ENCODE peak calls at places on chromosomes 2 and 18, in ten cellular contexts. C is adrenal gland; X is prostate gland; Z is CD8-positive, alpha-beta memory T cell; J is CD4-positive, alpha-beta memory T cell; A is dorsolateral prefrontal cortex; F is heart right ventricle; N is HAP-1; L is neuronal stem cell; B is breast epithelium. K is an unnamed sample.

GRCh38 chr2:182668671-182669070 is 47.4 kb upstream of the DNAJC10 start:
- DNase-seq in C (no peak), X (no peak), Z (no peak), J (no peak), A (no peak), F (no peak), N (no peak), L (no peak), B (no peak), K (no peak)

GRCh38 chr2:53108246-53108645 is 659.4 kb upstream of the CHAC2 start:
- DNase-seq in C (no peak), X (no peak), Z (no peak), J (no peak), A (no peak), F (no peak), N (no peak), L (no peak), B (no peak), K (no peak)

GRCh38 chr2:68732533-68732932 is 2.1 kb upstream of the ARHGAP25 start:
- DNase-seq in C (no peak), X (no peak), Z (no peak), J (no peak), A (no peak), F (no peak), N (no peak), L (no peak), B (no peak), K (no peak)

GRCh38 chr2:241842620-241843211 is 16.0 kb downstream of the PDCD1 start:
- DNase-seq in C (no peak), X (no peak), Z (peak), J (peak), A (no peak), F (peak), N (peak), L (no peak), B (no peak), K (peak)

GRCh38 chr2:197107291-197108269 is 181.1 kb upstream of the PGAP1 start:
- DNase-seq in C (peak), X (no peak), Z (no peak), J (no peak), A (no peak), F (peak), N (no peak), L (no peak), B (no peak), K (peak)

GRCh38 chr2:143397886-143398614 is 268.8 kb downstream of the ARHGAP15 start:
- DNase-seq in C (no peak), X (peak), Z (no peak), J (no peak), A (no peak), F (no peak), N (no peak), L (no peak), B (no peak), K (no peak)

GRCh38 chr18:6057604-6058003 is 162.3 kb upstream of the TMEM200C start:
- DNase-seq in C (no peak), X (no peak), Z (no peak), J (no peak), A (no peak), F (no peak), N (no peak), L (no peak), B (no peak), K (no peak)

GRCh38 chr2:99337164-99337930 is at the start of gene EIF5B:
- DNase-seq in C (peak), X (peak), Z (peak), J (peak), A (peak), F (peak), N (peak), L (peak), B (peak), K (peak)

GRCh38 chr18:26655010-26655613 is 106.8 kb upstream of the KCTD1 start:
- DNase-seq in C (no peak), X (no peak), Z (no peak), J (no peak), A (no peak), F (no peak), N (no peak), L (peak), B (no peak), K (no peak)

GRCh38 chr18:23265691-23266399 is 130.6 kb downstream of the CABLES1 start:
- DNase-seq in C (no peak), X (no peak), Z (no peak), J (no peak), A (no peak), F (no peak), N (no peak), L (no peak), B (no peak), K (no peak)

GRCh38 chr2:6372317-6372903 is 493.3 kb downstream of the CMPK2 start:
- DNase-seq in C (no peak), X (no peak), Z (no peak), J (no peak), A (no peak), F (no peak), N (no peak), L (no peak), B (no peak), K (no peak)

GRCh38 chr2:40118622-40119021 is 333.3 kb downstream of the SLC8A1 start:
- DNase-seq in C (no peak), X (no peak), Z (no peak), J (no peak), A (no peak), F (no peak), N (no peak), L (no peak), B (no peak), K (no peak)

GRCh38 chr2:96116424-96116878 is at the start of gene ADRA2B:
- DNase-seq in C (peak), X (peak), Z (peak), J (peak), A (no peak), F (peak), N (peak), L (peak), B (peak), K (peak)

GRCh38 chr2:109432421-109432820 is 181.3 kb downstream of the SEPTIN10 start:
- DNase-seq in C (no peak), X (no peak), Z (no peak), J (no peak), A (peak), F (no peak), N (no peak), L (no peak), B (no peak), K (no peak)

GRCh38 chr2:239355139-239355538 is 45.7 kb downstream of the HDAC4 start:
- DNase-seq in C (no peak), X (no peak), Z (no peak), J (no peak), A (no peak), F (no peak), N (no peak), L (no peak), B (no peak), K (no peak)

GRCh38 chr18:42187611-42188378 is 232.8 kb downstream of the PIK3C3 start:
- DNase-seq in C (no peak), X (no peak), Z (no peak), J (no peak), A (no peak), F (no peak), N (no peak), L (no peak), B (no peak), K (no peak)

GRCh38 chr2:211800001-211800400 is 738.6 kb downstream of the ERBB4 start:
- DNase-seq in C (no peak), X (no peak), Z (no peak), J (no peak), A (no peak), F (no peak), N (peak), L (no peak), B (no peak), K (no peak)

GRCh38 chr2:30541680-30542079 is 94.6 kb downstream of the LCLAT1 start:
- DNase-seq in C (no peak), X (no peak), Z (no peak), J (no peak), A (no peak), F (no peak), N (no peak), L (no peak), B (no peak), K (no peak)

GRCh38 chr2:166334800-166335199 is 40.9 kb downstream of the SCN9A start:
- DNase-seq in C (no peak), X (no peak), Z (no peak), J (no peak), A (no peak), F (no peak), N (no peak), L (no peak), B (no peak), K (no peak)

GRCh38 chr18:58392336-58393000 is 236.4 kb downstream of the ALPK2 start:
- DNase-seq in C (no peak), X (no peak), Z (no peak), J (no peak), A (no peak), F (no peak), N (no peak), L (no peak), B (no peak), K (no peak)

GRCh38 chr2:181742908-181743722 is 62.8 kb upstream of the NEUROD1 start:
- DNase-seq in C (peak), X (peak), Z (peak), J (peak), A (no peak), F (no peak), N (peak), L (peak), B (no peak), K (no peak)

GRCh38 chr2:110126086-110126773 is 10.6 kb upstream of the MALL start:
- DNase-seq in C (no peak), X (no peak), Z (no peak), J (no peak), A (no peak), F (no peak), N (no peak), L (no peak), B (no peak), K (no peak)

GRCh38 chr2:9234680-9235387 is 28.2 kb downstream of the ASAP2 start:
- DNase-seq in C (no peak), X (no peak), Z (no peak), J (no peak), A (no peak), F (no peak), N (peak), L (no peak), B (no peak), K (no peak)

GRCh38 chr18:23259701-23260661 is 124.7 kb downstream of the CABLES1 start:
- DNase-seq in C (peak), X (peak), Z (peak), J (no peak), A (no peak), F (peak), N (peak), L (peak), B (peak), K (peak)

GRCh38 chr2:157404363-157404762 is 39.5 kb downstream of the CYTIP start:
- DNase-seq in C (no peak), X (no peak), Z (peak), J (peak), A (no peak), F (no peak), N (no peak), L (no peak), B (no peak), K (no peak)

GRCh38 chr2:86338778-86339295 is 1.4 kb upstream of the REEP1 start:
- DNase-seq in C (no peak), X (no peak), Z (no peak), J (no peak), A (no peak), F (no peak), N (no peak), L (no peak), B (no peak), K (no peak)

GRCh38 chr2:211611061-211611518 is 927.5 kb downstream of the ERBB4 start:
- DNase-seq in C (no peak), X (no peak), Z (peak), J (peak), A (no peak), F (no peak), N (no peak), L (no peak), B (no peak), K (no peak)

GRCh38 chr2:70888925-70889715 is 46.6 kb upstream of the ATP6V1B1 start:
- DNase-seq in C (no peak), X (no peak), Z (no peak), J (no peak), A (no peak), F (peak), N (no peak), L (no peak), B (no peak), K (no peak)

GRCh38 chr2:10977003-10977402 is 65.3 kb downstream of the KCNF1 start:
- DNase-seq in C (no peak), X (no peak), Z (no peak), J (no peak), A (peak), F (no peak), N (no peak), L (no peak), B (no peak), K (no peak)

GRCh38 chr18:76493213-76494107 is 1.6 kb downstream of the ZNF516 start:
- DNase-seq in C (peak), X (no peak), Z (no peak), J (peak), A (no peak), F (no peak), N (peak), L (peak), B (no peak), K (no peak)

GRCh38 chr2:207593277-207593676 is 31.9 kb downstream of the METTL21A start:
- DNase-seq in C (no peak), X (no peak), Z (no peak), J (no peak), A (no peak), F (no peak), N (no peak), L (no peak), B (no peak), K (no peak)

GRCh38 chr2:60313470-60314172 is 239.8 kb downstream of the BCL11A start:
- DNase-seq in C (no peak), X (no peak), Z (no peak), J (no peak), A (no peak), F (no peak), N (no peak), L (no peak), B (no peak), K (no peak)

GRCh38 chr2:45008296-45009129 is 739 bp downstream of the SIX2 start:
- DNase-seq in C (no peak), X (no peak), Z (no peak), J (no peak), A (no peak), F (peak), N (no peak), L (no peak), B (no peak), K (peak)

GRCh38 chr18:6553234-6553900 is 138.7 kb upstream of the L3MBTL4 start:
- DNase-seq in C (no peak), X (no peak), Z (no peak), J (no peak), A (no peak), F (no peak), N (no peak), L (no peak), B (no peak), K (no peak)

GRCh38 chr2:64727013-64727767 is 73.5 kb upstream of the SERTAD2 start:
- DNase-seq in C (no peak), X (no peak), Z (peak), J (peak), A (no peak), F (no peak), N (no peak), L (no peak), B (no peak), K (no peak)

GRCh38 chr2:150274108-150274507 is 213.4 kb downstream of the RND3 start:
- DNase-seq in C (no peak), X (no peak), Z (no peak), J (no peak), A (no peak), F (no peak), N (no peak), L (no peak), B (no peak), K (no peak)

GRCh38 chr18:57581301-57581934 is 5.1 kb downstream of the FECH start:
- DNase-seq in C (no peak), X (no peak), Z (peak), J (no peak), A (no peak), F (no peak), N (no peak), L (no peak), B (no peak), K (no peak)

GRCh38 chr2:23351388-23352141 is 33.4 kb upstream of the KLHL29 start:
- DNase-seq in C (peak), X (peak), Z (no peak), J (peak), A (peak), F (peak), N (peak), L (peak), B (peak), K (peak)

GRCh38 chr18:3663870-3664512 is 214.0 kb downstream of the TGIF1 start:
- DNase-seq in C (no peak), X (no peak), Z (no peak), J (no peak), A (no peak), F (no peak), N (no peak), L (no peak), B (no peak), K (no peak)

GRCh38 chr18:3660719-3661118 is 210.7 kb downstream of the TGIF1 start:
- DNase-seq in C (no peak), X (no peak), Z (no peak), J (no peak), A (no peak), F (no peak), N (no peak), L (no peak), B (no peak), K (no peak)

GRCh38 chr18:3661121-3661520 is 211.1 kb downstream of the TGIF1 start:
- DNase-seq in C (no peak), X (no peak), Z (no peak), J (no peak), A (no peak), F (no peak), N (no peak), L (no peak), B (no peak), K (no peak)

GRCh38 chr18:3664563-3665178 is 214.7 kb downstream of the TGIF1 start:
- DNase-seq in C (no peak), X (no peak), Z (no peak), J (no peak), A (no peak), F (no peak), N (no peak), L (peak), B (no peak), K (no peak)

DNA sequence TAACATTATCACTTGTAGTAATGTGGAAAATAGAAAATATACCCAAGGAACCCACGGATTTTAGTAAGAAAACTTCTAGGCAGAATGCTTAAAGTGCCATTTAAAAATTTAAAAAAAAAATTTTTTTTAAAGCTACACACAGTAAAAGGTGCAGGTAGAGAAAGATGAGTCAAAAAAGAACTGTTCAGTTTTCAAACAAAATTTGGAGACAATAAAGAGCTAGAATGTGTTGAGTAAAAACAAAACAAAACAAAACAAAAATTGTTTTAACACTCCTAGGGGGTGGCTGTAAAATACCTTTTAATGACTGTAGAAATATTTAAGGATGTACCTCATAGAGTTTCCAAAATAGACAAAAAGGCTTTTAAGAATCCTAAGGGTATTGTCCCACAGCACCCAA is 212.0 kb downstream of the TGIF1 start:
- DNase-seq in C (no peak), X (no peak), Z (no peak), J (no peak), A (no peak), F (no peak), N (no peak), L (no peak), B (no peak), K (no peak)
- H3K4me3 ChIP-seq in C (no peak), X (no peak), Z (no peak), J (no peak), A (no peak), F (no peak), N (no peak), L (no peak), B (no peak), K (no peak)

GRCh38 chr2:170953976-170954375 is 24.9 kb downstream of the GORASP2 start:
- DNase-seq in C (no peak), X (no peak), Z (no peak), J (no peak), A (no peak), F (no peak), N (no peak), L (no peak), B (no peak), K (no peak)

GRCh38 chr2:170944545-170944944 is 15.5 kb downstream of the GORASP2 start:
- DNase-seq in C (no peak), X (no peak), Z (no peak), J (no peak), A (no peak), F (no peak), N (no peak), L (no peak), B (no peak), K (no peak)

GRCh38 chr2:170950221-170950737 is 21.2 kb downstream of the GORASP2 start:
- DNase-seq in C (no peak), X (no peak), Z (no peak), J (no peak), A (no peak), F (no peak), N (no peak), L (no peak), B (no peak), K (no peak)

GRCh38 chr2:170943596-170943995 is 14.5 kb downstream of the GORASP2 start:
- DNase-seq in C (no peak), X (no peak), Z (no peak), J (no peak), A (no peak), F (no peak), N (no peak), L (no peak), B (no peak), K (no peak)

GRCh38 chr2:170949415-170949814 is 20.4 kb downstream of the GORASP2 start:
- DNase-seq in C (no peak), X (no peak), Z (no peak), J (no peak), A (no peak), F (no peak), N (no peak), L (no peak), B (no peak), K (no peak)
- H3K4me3 ChIP-seq in C (no peak), X (no peak), Z (no peak), J (no peak), A (no peak), F (no peak), N (no peak), L (no peak), B (no peak), K (no peak)

GRCh38 chr2:191318729-191319078 is 73.5 kb downstream of the MYO1B start:
- DNase-seq in C (no peak), X (no peak), Z (no peak), J (no peak), A (no peak), F (no peak), N (peak), L (peak), B (no peak), K (no peak)
- H3K4me3 ChIP-seq in C (no peak), X (no peak), Z (no peak), J (no peak), A (no peak), F (no peak), N (no peak), L (no peak), B (no peak), K (no peak)

DNA sequence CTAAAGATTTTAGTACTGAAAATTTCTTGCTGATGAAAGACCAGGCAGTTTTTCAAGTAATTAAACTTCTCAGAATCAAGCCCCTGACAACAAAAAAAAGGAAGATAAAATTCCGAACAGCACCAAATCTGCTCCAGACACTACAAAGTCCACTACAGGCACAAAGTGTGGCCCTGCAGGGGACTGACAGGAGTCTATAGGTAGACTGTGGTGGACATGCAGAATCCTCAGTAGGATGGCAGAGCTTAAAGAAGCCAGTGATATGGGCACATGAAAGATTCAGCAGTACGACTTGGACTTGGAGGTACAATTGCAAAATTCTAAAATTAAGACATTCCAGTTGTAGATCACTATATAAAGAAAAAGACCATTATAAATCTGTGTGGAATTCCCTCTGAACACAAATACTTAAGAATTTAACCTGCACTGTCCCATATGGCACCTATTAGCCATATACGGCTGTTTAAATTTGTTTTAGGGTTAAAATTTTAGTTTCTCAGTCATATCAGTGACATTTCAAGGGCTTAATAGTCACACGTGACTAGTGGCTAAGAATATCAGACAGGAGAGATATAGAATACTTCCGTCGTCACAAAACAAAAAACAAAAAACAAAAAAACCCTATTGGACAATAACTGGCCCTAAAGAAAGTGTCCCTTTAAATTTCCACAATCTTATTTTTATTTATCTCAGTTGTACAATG is 32.0 kb downstream of the SFT2D3 start:
- DNase-seq in C (no peak), X (no peak), Z (no peak), J (no peak), A (no peak), F (no peak), N (no peak), L (no peak), B (no peak), K (no peak)
- H3K4me3 ChIP-seq in C (peak), X (no peak), Z (no peak), J (no peak), A (no peak), F (peak), N (no peak), L (no peak), B (no peak), K (peak)

K was measured in psoas muscle.